ENCODE peak calls at places on chromosome 10, in nine cellular contexts. E is lower leg skin; C is CD8-positive, alpha-beta T cell; P is NB4; L is cardiac muscle cell; X is AG09309; Z is GM06990; M is uterus; G is fibroblast of mammary gland. D is an unnamed sample.

GRCh38 chr10:88389456-88389855 is 193.7 kb downstream of the RNLS start:
- DNase-seq in M (peak), P (peak), Z (peak), X (no peak), G (peak), L (peak), C (no peak), E (peak), D (peak)

GRCh38 chr10:89032141-89032814 is 41.7 kb downstream of the FAS start:
- DNase-seq in P (peak), Z (peak), M (no peak), G (peak), C (no peak), L (no peak), E (no peak), X (peak), D (peak)

GRCh38 chr10:101101488-101101887 is 29.6 kb upstream of the TLX1 start:
- DNase-seq in X (no peak), Z (no peak), P (no peak), C (no peak), M (no peak), E (no peak), G (no peak), L (no peak), D (no peak)

GRCh38 chr10:3241128-3242057 is 68.8 kb upstream of the PITRM1 start:
- DNase-seq in P (no peak), E (no peak), X (no peak), Z (no peak), L (no peak), C (no peak), M (no peak), G (no peak), D (no peak)

GRCh38 chr10:3757638-3758490 is 27.1 kb downstream of the KLF6 start:
- DNase-seq in X (no peak), G (no peak), L (no peak), M (no peak), E (no peak), P (no peak), Z (peak), C (peak), D (no peak)

GRCh38 chr10:5376450-5376849 is 11.7 kb downstream of the UCN3 start:
- DNase-seq in M (no peak), Z (no peak), P (no peak), L (peak), C (no peak), G (no peak), X (no peak), E (no peak), D (no peak)

GRCh38 chr10:3886191-3886590 is 101.2 kb upstream of the KLF6 start:
- DNase-seq in M (peak), G (peak), C (peak), X (no peak), Z (no peak), E (no peak), P (no peak), L (peak), D (peak)

GRCh38 chr10:127044191-127044590 is 139.0 kb downstream of the DOCK1 start:
- DNase-seq in Z (no peak), M (no peak), E (peak), P (no peak), L (no peak), C (no peak), X (no peak), G (no peak), D (no peak)

GRCh38 chr10:110834622-110835219 is 37.0 kb upstream of the PDCD4 start:
- DNase-seq in C (peak), P (peak), L (peak), G (no peak), Z (no peak), M (peak), X (no peak), E (peak), D (peak)

GRCh38 chr10:86206216-86206615 is 160.4 kb downstream of the GRID1 start:
- DNase-seq in Z (no peak), X (no peak), M (no peak), C (no peak), L (no peak), G (no peak), E (no peak), P (no peak), D (no peak)

GRCh38 chr10:69092959-69093850 is 5.3 kb downstream of the SRGN start:
- DNase-seq in X (peak), Z (no peak), G (peak), M (peak), E (peak), C (peak), L (peak), P (peak), D (peak)

GRCh38 chr10:71251319-71251718 is 38.9 kb downstream of the UNC5B start:
- DNase-seq in P (no peak), X (no peak), M (no peak), G (no peak), E (no peak), L (no peak), Z (no peak), C (no peak), D (no peak)

GRCh38 chr10:119098576-119098975 is 5.3 kb upstream of the DENND10 start:
- DNase-seq in G (no peak), L (no peak), C (no peak), X (no peak), E (no peak), Z (no peak), P (no peak), M (no peak), D (no peak)

GRCh38 chr10:98403812-98404504 is 11.0 kb downstream of the PYROXD2 start:
- DNase-seq in E (no peak), X (no peak), L (no peak), C (no peak), Z (no peak), M (no peak), G (peak), P (no peak), D (peak)

GRCh38 chr10:102455893-102456471 is 4.6 kb upstream of the C10orf95 start:
- DNase-seq in E (no peak), P (peak), X (peak), G (peak), Z (no peak), M (no peak), C (no peak), L (no peak), D (peak)

GRCh38 chr10:22737587-22737986 is 23.2 kb upstream of the PIP4K2A start:
- DNase-seq in L (no peak), X (no peak), G (peak), Z (no peak), E (peak), P (peak), C (no peak), M (peak), D (peak)

GRCh38 chr10:3848768-3849643 is 64.0 kb upstream of the KLF6 start:
- DNase-seq in Z (no peak), M (no peak), L (no peak), E (no peak), P (no peak), X (no peak), G (peak), C (no peak), D (no peak)

GRCh38 chr10:100516847-100517246 is 2.8 kb downstream of the SEC31B start:
- DNase-seq in Z (no peak), E (no peak), C (no peak), X (no peak), G (no peak), M (no peak), L (peak), P (peak), D (no peak)

GRCh38 chr10:97991875-97992274 is 38.5 kb downstream of the CRTAC1 start:
- DNase-seq in X (no peak), G (peak), Z (no peak), P (peak), C (no peak), L (peak), M (no peak), E (no peak), D (peak)

GRCh38 chr10:129710510-129710847 is 243.4 kb downstream of the MGMT start:
- DNase-seq in L (no peak), G (no peak), M (no peak), P (no peak), E (no peak), X (no peak), Z (no peak), C (no peak), D (no peak)

GRCh38 chr10:33661580-33662269 is 327.3 kb upstream of the NRP1 start:
- DNase-seq in L (no peak), P (peak), C (no peak), X (peak), M (peak), Z (peak), G (peak), E (peak), D (no peak)

GRCh38 chr10:70657036-70657435 is 15.3 kb upstream of the ADAMTS14 start:
- DNase-seq in X (no peak), M (no peak), L (no peak), Z (no peak), E (no peak), P (no peak), G (peak), C (no peak), D (no peak)

GRCh38 chr10:12394236-12395033 is 45.1 kb downstream of the CAMK1D start:
- DNase-seq in Z (no peak), X (no peak), G (peak), C (no peak), L (no peak), P (no peak), M (no peak), E (no peak), D (no peak)

GRCh38 chr10:80150172-80150571 is 17.6 kb downstream of the PLAC9 start:
- DNase-seq in X (no peak), L (no peak), C (no peak), M (no peak), E (no peak), Z (no peak), G (no peak), P (no peak), D (no peak)

GRCh38 chr10:88991161-88991899 is 732 bp downstream of the FAS start:
- DNase-seq in C (peak), E (peak), P (peak), L (peak), M (peak), G (peak), X (no peak), Z (peak), D (peak)

GRCh38 chr10:55750458-55750857 is 610.6 kb downstream of the ZWINT start:
- DNase-seq in L (no peak), X (no peak), M (no peak), P (no peak), E (no peak), G (no peak), C (no peak), Z (no peak), D (no peak)

GRCh38 chr10:95388539-95388938 is 97.7 kb upstream of the PDLIM1 start:
- DNase-seq in G (peak), L (no peak), P (no peak), M (no peak), X (no peak), Z (no peak), E (peak), C (no peak), D (no peak)

GRCh38 chr10:8233832-8234259 is 179.4 kb downstream of the GATA3 start:
- DNase-seq in L (no peak), E (no peak), M (no peak), Z (no peak), P (no peak), X (no peak), C (no peak), G (no peak), D (no peak)

DNA sequence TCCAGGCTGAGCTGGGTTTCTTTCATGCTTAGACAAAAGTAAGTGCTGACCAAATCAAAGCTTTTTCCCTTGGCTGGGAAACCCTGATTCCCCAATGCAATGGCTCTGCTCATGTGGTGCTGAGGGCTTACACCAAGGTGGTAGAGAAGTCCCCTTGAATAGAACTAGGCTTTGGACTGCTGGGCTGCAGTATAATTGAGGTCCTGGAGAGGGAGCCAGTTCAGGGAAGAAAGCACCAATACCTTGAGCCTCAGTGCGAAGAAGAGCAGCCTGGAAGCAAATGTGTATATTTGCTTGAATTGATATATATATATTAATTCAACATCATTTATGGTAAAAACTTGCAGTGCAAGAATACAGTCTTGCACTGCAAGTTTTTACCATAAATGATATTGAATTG is 391.1 kb downstream of the RPS24 start:
- DNase-seq in P (peak), C (no peak), G (peak), E (no peak), X (no peak), L (peak), M (no peak), Z (no peak), D (no peak)
- TF ChIP-seq CTCF in P (peak), C (no peak), G (peak), E (no peak), X (peak), L (peak), M (no peak), Z (peak), D (peak)

DNA sequence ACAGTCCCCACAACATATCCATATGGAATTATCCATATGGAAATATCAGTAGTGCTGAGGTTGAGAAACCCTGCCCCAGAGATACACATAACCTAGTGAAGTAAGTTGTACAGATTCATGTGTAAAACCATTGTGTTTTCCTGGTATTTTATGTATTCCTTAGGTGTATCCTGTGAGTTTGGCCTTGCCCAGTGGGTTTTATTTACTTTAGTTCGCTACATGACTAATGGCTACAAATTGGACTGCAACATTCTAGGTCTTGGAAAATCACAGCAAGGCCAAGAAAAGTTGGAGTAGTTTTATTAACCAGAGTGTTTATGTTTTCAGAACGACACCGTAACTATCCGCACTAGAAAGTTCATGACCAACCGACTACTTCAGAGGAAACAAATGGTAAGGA is 1.4 kb downstream of the RPS24 start:
- DNase-seq in L (no peak), Z (no peak), E (no peak), C (no peak), P (no peak), X (no peak), M (no peak), G (peak), D (peak)
- H3K4me3 ChIP-seq in L (peak), Z (peak), E (no peak), C (peak), P (peak), X (peak), M (no peak), G (peak), D (peak)

GRCh38 chr10:810351-810846 is 120.9 kb upstream of the DIP2C start:
- DNase-seq in M (no peak), L (peak), E (no peak), G (peak), C (no peak), P (peak), X (no peak), Z (no peak), D (no peak)
- TF ChIP-seq CTCF in M (peak), L (peak), E (no peak), G (peak), C (no peak), P (peak), X (peak), Z (peak), D (peak)

DNA sequence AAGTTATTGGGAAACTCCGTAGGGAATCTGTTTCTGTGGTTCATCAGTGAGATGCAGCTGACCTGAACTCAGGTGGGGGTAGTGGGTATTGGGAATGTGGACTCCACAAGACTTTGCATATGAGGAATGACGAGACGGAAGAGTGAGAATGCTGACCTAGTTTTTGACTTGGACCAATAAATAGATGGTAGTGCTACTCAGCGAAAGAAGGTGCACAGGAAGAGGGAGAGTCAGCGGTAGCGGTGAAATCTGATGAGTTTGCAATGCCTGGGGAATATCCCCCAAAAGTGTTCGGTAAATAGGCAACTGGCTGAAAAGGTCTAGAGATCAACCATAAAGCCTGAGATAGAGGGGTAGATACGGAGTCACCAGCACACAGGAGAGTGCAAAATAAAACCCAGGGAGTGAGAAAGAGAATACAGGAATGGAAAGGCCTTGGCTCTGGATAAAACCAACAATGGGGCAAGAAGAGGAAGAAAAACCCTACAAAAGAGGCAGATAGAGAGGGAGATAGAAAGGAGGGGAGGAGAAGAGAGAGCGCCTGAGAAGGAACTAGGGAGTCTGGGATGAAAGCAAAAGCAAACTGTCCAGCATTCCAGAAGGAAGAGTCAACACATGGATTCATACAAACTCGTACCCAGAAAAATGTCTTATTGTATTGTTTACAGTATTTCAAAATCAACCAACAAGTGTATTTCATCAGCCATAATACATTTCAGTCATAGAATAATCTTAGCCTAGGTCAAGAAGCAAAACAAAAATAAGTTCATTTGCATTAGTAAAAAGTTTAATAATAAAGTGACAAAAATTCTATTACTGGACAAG is 5.4 kb downstream of the ARHGAP21 start:
- DNase-seq in G (peak), X (no peak), M (no peak), E (no peak), C (no peak), Z (no peak), P (no peak), L (no peak), D (peak)
- H3K4me3 ChIP-seq in G (peak), X (peak), M (no peak), E (no peak), C (no peak), Z (no peak), P (no peak), L (no peak), D (peak)

DNA sequence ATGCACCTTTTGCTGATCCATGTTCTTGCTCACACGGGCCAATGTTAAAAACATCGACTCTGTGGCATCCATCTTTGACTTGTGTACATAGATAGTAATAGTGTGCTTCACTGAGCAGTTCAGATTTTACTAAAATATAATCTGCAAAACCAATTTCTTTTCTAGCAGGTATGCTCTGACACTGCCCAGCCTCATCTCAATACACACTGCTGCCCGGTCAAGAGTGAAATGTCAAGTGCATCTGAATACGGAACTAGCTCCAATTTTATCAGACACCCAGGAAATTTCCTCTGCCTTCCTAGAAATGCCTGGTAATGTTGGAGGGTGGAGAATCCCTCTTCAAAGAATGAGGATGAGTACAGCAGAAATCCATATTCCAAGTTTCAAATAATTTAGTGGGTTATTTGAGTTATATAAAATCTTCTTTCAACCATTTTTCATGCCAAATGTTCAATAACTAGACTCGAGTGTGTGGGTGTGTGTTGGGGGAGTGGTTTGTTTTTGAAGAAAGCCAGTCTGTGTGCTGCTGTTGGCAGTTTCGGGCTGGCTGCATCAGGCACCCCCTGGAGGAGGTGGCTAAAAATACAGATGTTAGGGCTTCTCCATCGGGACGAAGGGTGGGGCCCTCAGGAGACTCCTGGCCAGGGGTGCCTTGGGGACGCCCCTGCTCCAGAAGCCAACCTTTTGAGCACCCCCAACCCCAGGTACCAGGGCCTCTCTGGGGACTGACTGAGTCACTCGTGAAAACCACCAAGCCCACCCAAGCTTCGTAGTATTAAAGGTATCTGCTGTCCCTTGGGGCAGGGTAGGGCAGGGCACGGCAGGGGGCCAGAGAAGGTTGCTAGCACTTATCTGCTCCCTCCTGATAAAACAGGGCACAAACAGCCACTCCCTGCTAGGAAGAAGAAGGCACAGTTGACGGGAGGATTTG is 15.4 kb downstream of the CTBP2 start:
- DNase-seq in Z (peak), X (no peak), E (no peak), C (no peak), G (peak), P (peak), L (no peak), M (no peak), D (peak)
- TF ChIP-seq CTCF in Z (peak), X (peak), E (no peak), C (no peak), G (peak), P (peak), L (peak), M (peak), D (peak)

DNA sequence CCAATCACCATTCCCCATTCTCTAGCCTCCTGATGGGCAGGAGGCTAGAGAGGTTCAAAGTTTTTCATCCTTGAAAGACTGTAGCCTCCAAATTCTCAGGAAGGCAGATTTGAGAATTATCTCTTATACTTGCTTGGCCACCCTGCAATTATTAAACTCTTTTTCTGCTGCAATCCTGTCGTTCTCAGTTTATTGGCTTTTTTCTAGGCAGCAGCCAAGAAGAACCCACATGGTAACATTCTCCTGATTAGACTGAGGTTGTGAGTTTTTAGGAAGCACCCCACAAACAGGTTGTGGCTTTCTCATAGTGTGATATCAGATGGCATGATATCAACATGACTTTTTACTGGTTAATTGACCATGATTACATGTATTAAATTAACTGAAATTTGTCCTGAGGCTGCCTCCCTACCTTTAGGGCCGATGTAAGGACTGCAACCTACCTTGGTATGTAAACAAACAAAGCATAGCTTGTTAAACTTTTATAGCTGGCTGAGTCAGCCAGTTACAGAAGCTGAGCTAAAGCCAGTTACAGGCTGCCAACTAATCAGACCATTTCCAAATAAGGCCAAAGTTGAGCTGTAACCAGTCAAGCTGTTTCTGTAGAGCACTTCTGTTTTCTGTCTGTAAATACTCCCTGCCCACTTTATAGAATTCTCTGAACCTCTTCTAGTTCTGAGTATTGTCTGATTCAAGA is 3.2 kb upstream of the ZNF248 start:
- DNase-seq in L (no peak), P (peak), G (peak), C (no peak), E (no peak), Z (no peak), M (no peak), X (peak), D (peak)
- H3K4me3 ChIP-seq in L (no peak), P (no peak), G (no peak), C (no peak), E (no peak), Z (no peak), M (no peak), X (no peak), D (no peak)